ENCODE peak calls at places on chromosome 1, in six cellular contexts. C is osteocyte, P is Calu3, D is T47D, E is HT1080, Y is caudate nucleus. F is an unnamed sample.

GRCh38 chr1:13930151-13930550 is 230.2 kb downstream of the PRDM2 start:
- DNase-seq in Y (no peak), D (peak), C (peak), P (no peak), E (peak), F (no peak)

GRCh38 chr1:966603-967295 is 467 bp downstream of the PLEKHN1 start:
- DNase-seq in D (peak), E (peak), P (peak), C (no peak), Y (no peak), F (no peak)

GRCh38 chr1:54480201-54480848 is 67.7 kb upstream of the ACOT11 start:
- DNase-seq in C (no peak), P (no peak), E (no peak), Y (no peak), D (no peak), F (no peak)

GRCh38 chr1:226476657-226477319 is 68.9 kb upstream of the PARP1 start:
- DNase-seq in Y (no peak), D (no peak), C (no peak), E (peak), P (no peak), F (no peak)

GRCh38 chr1:220733090-220733569 is 15.0 kb upstream of the MTARC2 start:
- DNase-seq in P (peak), E (peak), C (peak), Y (peak), D (peak), F (peak)

GRCh38 chr1:23074012-23074411 is 54.7 kb downstream of the KDM1A start:
- DNase-seq in D (no peak), P (no peak), C (no peak), Y (no peak), E (no peak), F (no peak)

GRCh38 chr1:87781589-87781988 is 452.9 kb downstream of the LMO4 start:
- DNase-seq in P (no peak), E (no peak), Y (no peak), C (no peak), D (no peak), F (no peak)

GRCh38 chr1:202692959-202693555 is 17.2 kb downstream of the SYT2 start:
- DNase-seq in P (peak), D (peak), E (peak), Y (no peak), C (no peak), F (no peak)

GRCh38 chr1:36034692-36035091 is 49.2 kb upstream of the TEKT2 start:
- DNase-seq in C (no peak), E (peak), P (peak), Y (no peak), D (no peak), F (no peak)

GRCh38 chr1:228088586-228089498 is 6.3 kb downstream of the ARF1 start:
- DNase-seq in Y (no peak), D (no peak), P (no peak), C (no peak), E (no peak), F (no peak)

GRCh38 chr1:204950353-204951001 is 79.8 kb downstream of the NFASC start:
- DNase-seq in P (no peak), E (no peak), Y (peak), C (no peak), D (no peak), F (no peak)

GRCh38 chr1:155940531-155940992 is 876 bp upstream of the RXFP4 start:
- DNase-seq in Y (no peak), D (peak), E (peak), P (peak), C (no peak), F (no peak)

GRCh38 chr1:27992271-27992670 is 32.5 kb downstream of the XKR8 start:
- DNase-seq in Y (no peak), D (no peak), P (no peak), C (no peak), E (peak), F (no peak)

GRCh38 chr1:3068400-3069361 is at the start of gene PRDM16:
- DNase-seq in P (peak), E (no peak), Y (no peak), C (no peak), D (peak), F (no peak)